ENCODE peak calls at places on chromosomes 2 and 18, in seven cellular contexts. Y is transverse colon, I is heart left ventricle, P is body of pancreas, N is tibial nerve, W is adrenal gland, K is A549. G is an unnamed sample.
A peak's percentile ranks its signal among the peaks of the same experiment; 100 is the strongest.

GRCh38 chr2:134602666-134603065 is 116.1 kb downstream of the TMEM163 start:
- DNase-seq in W (no peak), P (no peak), Y (no peak), I (no peak), K (no peak), N (no peak), G (no peak)

GRCh38 chr2:178863856-178864620 is 56.8 kb upstream of the TTN start:
- DNase-seq in K (no peak), W (peak; percentile 43), Y (no peak), P (peak; percentile 70), I (peak; percentile 82), N (no peak), G (peak; percentile 33)

GRCh38 chr2:38775921-38776225 is 2.1 kb upstream of the GEMIN6 start:
- DNase-seq in I (no peak), K (no peak), P (no peak), N (no peak), W (no peak), Y (no peak), G (no peak)

GRCh38 chr2:45707034-45707433 is 55.6 kb downstream of the PRKCE start:
- DNase-seq in N (no peak), K (no peak), W (no peak), P (no peak), I (no peak), Y (no peak), G (peak; percentile 40)

GRCh38 chr2:102187191-102188150 is 648 bp downstream of the IL1RL2 start:
- DNase-seq in W (peak; percentile 56), I (peak; percentile 83), P (peak; percentile 23), Y (peak; percentile 53), N (peak; percentile 18), K (no peak), G (peak; percentile 47)

GRCh38 chr2:153519260-153519875 is 40.8 kb upstream of the RPRM start:
- DNase-seq in W (peak; percentile 66), Y (peak; percentile 54), I (no peak), P (peak; percentile 53), N (peak; percentile 32), K (peak; percentile 7), G (peak; percentile 82)

GRCh38 chr2:52976132-52976949 is 791.3 kb upstream of the CHAC2 start:
- DNase-seq in W (no peak), I (no peak), P (peak; percentile 20), Y (no peak), N (no peak), K (peak; percentile 3), G (peak; percentile 49)

GRCh38 chr2:105068875-105069274 is 31.0 kb downstream of the MRPS9 start:
- DNase-seq in P (no peak), W (no peak), Y (peak; percentile 29), N (no peak), K (no peak), I (no peak), G (no peak)

GRCh38 chr2:241859436-241860183 is 916 bp upstream of the PDCD1 start:
- DNase-seq in W (no peak), I (peak; percentile 79), K (no peak), P (peak; percentile 22), Y (peak; percentile 47), N (peak; percentile 42), G (peak; percentile 81)

GRCh38 chr18:61591200-61591719 is 258.0 kb downstream of the CDH20 start:
- DNase-seq in K (no peak), Y (no peak), P (no peak), W (no peak), N (no peak), I (no peak), G (no peak)

GRCh38 chr2:3349211-3349693 is 28.4 kb downstream of the EIPR1 start:
- DNase-seq in Y (no peak), I (no peak), P (peak; percentile 45), N (no peak), K (no peak), W (no peak), G (peak; percentile 48)

GRCh38 chr2:119958642-119959268 is 54.1 kb upstream of the EPB41L5 start:
- DNase-seq in I (no peak), Y (no peak), P (no peak), K (no peak), N (no peak), W (no peak), G (no peak)

GRCh38 chr2:181785677-181786344 is 105.5 kb upstream of the NEUROD1 start:
- DNase-seq in N (no peak), K (no peak), Y (no peak), W (no peak), I (no peak), P (no peak), G (no peak)

GRCh38 chr2:229660951-229661350 is 53.4 kb downstream of the DNER start:
- DNase-seq in N (no peak), P (no peak), I (no peak), Y (no peak), W (no peak), K (no peak), G (no peak)

GRCh38 chr2:227826019-227826521 is 12.4 kb downstream of the CCL20 start:
- DNase-seq in K (no peak), P (no peak), I (no peak), W (no peak), Y (peak; percentile 47), N (no peak), G (no peak)

GRCh38 chr2:26692814-26693286 is 328 bp downstream of the KCNK3 start:
- DNase-seq in Y (no peak), K (no peak), N (no peak), P (peak; percentile 45), W (no peak), I (no peak), G (no peak)

GRCh38 chr2:46210063-46210462 is 87.1 kb upstream of the EPAS1 start:
- DNase-seq in P (no peak), W (no peak), K (no peak), N (no peak), Y (no peak), I (no peak), G (no peak)

GRCh38 chr2:218992196-218992595 is 1.0 kb downstream of the CRYBA2 start:
- DNase-seq in I (no peak), K (no peak), N (no peak), W (no peak), Y (no peak), P (no peak), G (no peak)

GRCh38 chr2:235658371-235659174 is 164.7 kb downstream of the AGAP1 start:
- DNase-seq in Y (no peak), W (no peak), P (no peak), I (no peak), K (no peak), N (no peak), G (no peak)

GRCh38 chr2:217835931-217836881 is 166.6 kb downstream of the TNS1 start:
- DNase-seq in K (no peak), I (peak; percentile 79), N (peak; percentile 57), W (no peak), P (no peak), Y (peak; percentile 50), G (no peak)

GRCh38 chr2:85766214-85766613 is 12.4 kb downstream of the ATOH8 start:
- DNase-seq in P (no peak), Y (no peak), I (peak; percentile 8), W (no peak), K (no peak), N (no peak), G (no peak)

GRCh38 chr2:26462100-26462499 is 15.8 kb downstream of the OTOF start:
- DNase-seq in Y (peak; percentile 3), W (peak; percentile 22), I (no peak), P (no peak), K (no peak), N (no peak), G (no peak)

GRCh38 chr2:68093634-68094033 is 30.8 kb upstream of the C1D start:
- DNase-seq in I (no peak), P (no peak), Y (no peak), N (no peak), W (no peak), K (no peak), G (no peak)

GRCh38 chr2:181988154-181988924 is 2.7 kb downstream of the PPP1R1C start:
- DNase-seq in N (no peak), K (no peak), P (no peak), Y (no peak), W (no peak), I (no peak), G (no peak)

GRCh38 chr2:86788881-86789686 is 1.6 kb downstream of the CD8A start:
- DNase-seq in N (no peak), W (peak; percentile 45), P (no peak), I (no peak), K (no peak), Y (no peak), G (peak; percentile 37)

GRCh38 chr2:226736391-226736790 is 63.2 kb downstream of the IRS1 start:
- DNase-seq in Y (no peak), P (no peak), N (no peak), K (no peak), I (no peak), W (no peak), G (no peak)

GRCh38 chr18:5998166-5998881 is 103.0 kb upstream of the TMEM200C start:
- DNase-seq in P (no peak), W (no peak), Y (no peak), K (no peak), I (no peak), N (no peak), G (no peak)

GRCh38 chr18:5998907-5999306 is 103.6 kb upstream of the TMEM200C start:
- DNase-seq in I (no peak), N (no peak), P (no peak), Y (no peak), K (no peak), W (no peak), G (no peak)

GRCh38 chr18:5995626-5996025 is 100.3 kb upstream of the TMEM200C start:
- DNase-seq in W (no peak), I (no peak), K (no peak), Y (no peak), N (no peak), P (no peak), G (no peak)

GRCh38 chr18:5993938-5994337 is 98.6 kb upstream of the TMEM200C start:
- DNase-seq in N (no peak), W (no peak), Y (no peak), K (no peak), I (no peak), P (no peak), G (no peak)

GRCh38 chr18:5997361-5997760 is 102.0 kb upstream of the TMEM200C start:
- DNase-seq in P (no peak), W (no peak), K (no peak), N (no peak), Y (no peak), I (no peak), G (no peak)
- H3K27ac ChIP-seq in P (no peak overlapping the region), W (no peak overlapping the region), K (no peak overlapping the region), N (no peak overlapping the region), Y (no peak overlapping the region), I (no peak overlapping the region), G (no peak overlapping the region)

GRCh38 chr2:75432761-75433361 is 127.9 kb downstream of the EVA1A start:
- DNase-seq in W (no peak), Y (no peak), P (no peak), I (no peak), K (no peak), N (no peak), G (no peak)
- TF ChIP-seq POLR2A in W (no peak), Y (no peak), P (no peak), I (no peak), K (no peak), N (no peak), G (no peak)

GRCh38 chr2:98172150-98172765 is 85.3 kb downstream of the VWA3B start:
- DNase-seq in Y (no peak), K (no peak), I (no peak), N (no peak), P (no peak), W (no peak), G (no peak)
- H3K4me3 ChIP-seq in Y (no peak overlapping the region), K (no peak overlapping the region), I (no peak overlapping the region), N (no peak overlapping the region), P (no peak overlapping the region), W (no peak overlapping the region), G (no peak overlapping the region)

GRCh38 chr2:109259671-109260070 is 130.7 kb downstream of the SH3RF3 start:
- DNase-seq in N (no peak), I (no peak), K (no peak), Y (no peak), W (no peak), P (no peak), G (no peak)
- H3K27ac ChIP-seq in N (no peak overlapping the region), I (no peak overlapping the region), K (no peak overlapping the region), Y (no peak overlapping the region), W (no peak overlapping the region), P (no peak overlapping the region), G (no peak overlapping the region)

G was measured in testis.